ENCODE peak calls at places on chromosomes 6 and 20, in five cellular contexts. S, T, I, N and A are unnamed samples.

GRCh38 chr6:5159162-5159561 is 74.0 kb downstream of the PPP1R3G start:
- DNase-seq in N (no peak), I (no peak), T (no peak), S (no peak), A (no peak)

GRCh38 chr6:36682328-36683144 is 4.0 kb downstream of the CDKN1A start:
- DNase-seq in N (peak; percentile 74), T (no peak), S (no peak), I (no peak), A (peak; percentile 89)

GRCh38 chr20:7193681-7194080 is 426.2 kb downstream of the BMP2 start:
- DNase-seq in T (no peak), N (no peak), S (no peak), I (no peak), A (no peak)

GRCh38 chr6:113122060-113122459 is 735.1 kb upstream of the MARCKS start:
- DNase-seq in S (peak; percentile 10), T (peak; percentile 89), N (no peak), I (no peak), A (no peak)

GRCh38 chr6:23097569-23097968 is 528.2 kb downstream of the HDGFL1 start:
- DNase-seq in I (no peak), N (no peak), S (no peak), T (no peak), A (no peak)

GRCh38 chr6:15715060-15715459 is 52.2 kb upstream of the DTNBP1 start:
- DNase-seq in I (no peak), N (no peak), T (no peak), S (no peak), A (no peak)

GRCh38 chr6:72624557-72625160 is 2.8 kb downstream of the KCNQ5 start:
- DNase-seq in S (peak; percentile 39), N (peak; percentile 41), I (peak; percentile 64), T (no peak), A (no peak)

GRCh38 chr6:43276180-43277082 is 21.6 kb upstream of the SLC22A7 start:
- DNase-seq in T (no peak), I (no peak), S (peak; percentile 61), N (no peak), A (no peak)

GRCh38 chr6:144695858-144696533 is 410.9 kb downstream of the UTRN start:
- DNase-seq in I (no peak), S (no peak), T (no peak), N (no peak), A (no peak)

GRCh38 chr6:132344811-132345210 is 56.5 kb downstream of the MOXD1 start:
- DNase-seq in I (no peak), T (no peak), N (no peak), S (no peak), A (peak; percentile 51)

GRCh38 chr20:8060977-8061376 is 41.4 kb upstream of the TMX4 start:
- DNase-seq in N (no peak), I (no peak), T (no peak), S (no peak), A (no peak)

GRCh38 chr6:158808918-158809678 is 10.1 kb downstream of the EZR start:
- DNase-seq in T (no peak), I (no peak), S (no peak), N (no peak), A (no peak)

GRCh38 chr20:48603116-48603818 is 224.5 kb downstream of the PREX1 start:
- DNase-seq in I (no peak), T (no peak), S (peak; percentile 80), N (no peak), A (peak; percentile 54)

DNA sequence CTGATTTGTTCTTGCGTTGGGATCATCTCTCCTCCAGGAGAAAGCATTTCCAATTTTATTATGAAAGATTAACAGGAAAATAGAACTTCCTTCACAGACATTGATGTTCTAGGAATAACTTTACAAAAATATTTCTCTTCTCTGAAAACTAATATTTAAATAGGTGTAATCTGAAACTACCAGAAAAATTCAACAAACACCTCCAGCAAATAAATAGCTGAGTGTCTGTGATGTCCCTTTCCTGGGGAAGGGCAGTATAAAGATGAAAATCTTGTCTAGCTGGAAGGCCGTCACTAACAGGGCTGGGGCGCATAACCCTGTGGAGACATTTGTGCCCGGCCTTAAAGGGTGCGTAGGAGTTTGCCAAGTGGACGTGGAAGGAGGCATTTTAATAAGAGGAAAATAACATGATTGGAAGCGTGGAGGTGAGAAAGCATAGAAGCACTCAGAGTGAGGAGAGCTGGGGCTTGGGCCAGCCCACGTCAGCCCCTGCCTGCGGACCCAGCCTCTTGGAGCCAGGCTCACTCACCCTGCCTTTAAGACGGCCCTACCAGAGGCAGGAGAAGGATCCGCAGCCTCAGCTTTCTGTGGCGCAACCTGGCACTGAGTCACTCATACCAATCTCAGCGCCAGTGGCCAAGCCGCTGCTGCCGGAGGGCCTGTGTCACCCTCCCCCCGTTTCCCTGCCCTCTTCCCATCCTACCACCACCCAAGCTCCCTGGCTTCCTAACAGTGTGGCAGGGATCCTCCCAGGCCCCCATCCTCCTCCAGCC is 284.9 kb downstream of the UST start:
- DNase-seq in S (no peak), T (peak; percentile 84), N (no peak), I (peak; percentile 22), A (no peak)
- H3K4me3 ChIP-seq in S (no peak overlapping the region), T (peak overlapping the region; percentile 5), N (no peak overlapping the region), I (peak overlapping the region; percentile 9), A (no peak overlapping the region)

GRCh38 chr6:21001736-21002135 is 467.5 kb downstream of the CDKAL1 start:
- DNase-seq in S (no peak), T (no peak), N (no peak), I (no peak), A (no peak)

GRCh38 chr6:20998748-20999448 is 464.6 kb downstream of the CDKAL1 start:
- DNase-seq in S (peak; percentile 8), N (no peak), T (no peak), I (no peak), A (no peak)

GRCh38 chr6:21005816-21006553 is 471.7 kb downstream of the CDKAL1 start:
- DNase-seq in T (peak; percentile 62), S (no peak), I (peak; percentile 51), N (no peak), A (no peak)

GRCh38 chr6:21000391-21000801 is 466.1 kb downstream of the CDKAL1 start:
- DNase-seq in T (no peak), N (no peak), S (no peak), I (no peak), A (no peak)

DNA sequence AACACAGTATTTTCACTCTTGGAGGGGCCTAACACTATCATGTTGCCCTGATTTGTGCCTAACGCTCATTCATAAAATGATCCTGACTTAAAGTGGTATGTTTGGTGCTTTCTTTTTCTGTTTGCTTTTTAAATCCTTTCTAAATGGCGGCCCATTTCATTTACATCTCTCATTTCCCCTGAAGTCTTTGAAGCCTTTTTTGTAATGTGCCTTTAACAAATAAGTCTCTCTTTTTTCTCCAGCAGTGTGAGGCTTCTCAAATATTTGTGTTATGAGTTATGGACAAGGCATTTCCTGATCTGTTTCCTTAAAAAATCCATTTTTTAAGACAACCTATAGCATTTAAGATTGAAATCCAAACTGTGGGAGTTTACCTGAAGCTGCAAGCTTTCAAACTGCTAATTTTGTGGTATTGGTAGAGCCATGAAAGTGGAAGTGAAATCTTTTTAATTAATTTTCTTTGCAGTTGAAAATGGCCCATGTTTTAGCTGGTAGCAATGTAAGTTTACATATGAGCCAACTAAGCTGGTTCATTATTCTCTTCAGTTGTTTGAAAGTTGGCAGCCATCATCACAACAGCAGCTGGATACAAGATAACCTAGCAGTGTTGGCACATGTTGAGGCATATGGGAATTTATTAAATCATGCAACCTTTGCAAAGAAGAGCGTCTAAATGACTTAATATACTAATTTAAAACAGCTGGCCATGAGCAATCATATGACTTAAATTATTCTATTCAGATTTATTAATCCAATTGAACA is 469.7 kb downstream of the CDKAL1 start:
- DNase-seq in S (no peak), T (peak; percentile 32), N (peak; percentile 29), I (peak; percentile 47), A (no peak)
- H3K4me3 ChIP-seq in S (no peak overlapping the region), T (no peak overlapping the region), N (no peak overlapping the region), I (no peak overlapping the region), A (no peak overlapping the region)

GRCh38 chr6:56852249-56852606 is 102.7 kb upstream of the BEND6 start:
- DNase-seq in I (no peak), S (no peak), T (no peak), N (no peak), A (no peak)
- H3K4me3 ChIP-seq in I (peak overlapping the region; percentile 57), S (peak overlapping the region; percentile 93), T (peak overlapping the region; percentile 55), N (peak overlapping the region; percentile 43), A (peak overlapping the region; percentile 62)

GRCh38 chr6:85186546-85187170 is 263.2 kb upstream of the NT5E start:
- DNase-seq in I (no peak), S (no peak), T (no peak), N (no peak), A (no peak)

GRCh38 chr6:85191656-85192055 is 258.2 kb upstream of the NT5E start:
- DNase-seq in N (no peak), S (no peak), T (no peak), I (no peak), A (no peak)

DNA sequence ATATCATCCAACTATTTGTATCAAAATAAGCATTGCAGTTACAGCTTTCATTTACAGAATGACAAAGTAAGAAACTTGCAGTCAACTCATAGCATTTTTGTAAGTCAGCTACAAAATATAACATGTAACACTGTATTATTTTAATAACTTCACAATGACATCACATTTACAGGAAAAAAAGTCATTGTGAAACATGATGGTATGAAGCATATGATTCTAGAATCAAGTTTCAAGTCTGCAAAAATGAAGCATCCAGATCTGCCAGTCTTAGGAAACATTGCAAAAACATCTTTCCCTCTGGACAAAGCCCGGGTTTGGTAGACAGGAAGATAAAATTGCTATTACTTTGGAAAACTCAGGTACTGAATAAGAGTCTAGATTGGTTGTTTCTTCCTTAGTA is 263.9 kb upstream of the NT5E start:
- DNase-seq in S (no peak), N (no peak), I (no peak), T (no peak), A (no peak)
- H3K4me3 ChIP-seq in S (no peak overlapping the region), N (no peak overlapping the region), I (no peak overlapping the region), T (no peak overlapping the region), A (no peak overlapping the region)